ENCODE peak calls at places on chromosomes 16 and 17, in nine cellular contexts. U is ovary; X is HuH-7; D is stimulated activated CD8-positive, alpha-beta memory T cell treated with anti-CD3 and anti-CD28 coated beads, Interleukin-7, amount 100 ng/mL, for 24 hours; S is transverse colon; F is nephron progenitor cell; T is RPMI8226; V is AG04450; Y is NCI-H1436. Z is an unnamed sample.

GRCh38 chr17:36899250-36900129 is 37.8 kb upstream of the LHX1 start:
- DNase-seq in U (no peak), V (no peak), D (no peak), S (no peak), Y (no peak), T (no peak), F (no peak), X (no peak), Z (no peak)

GRCh38 chr16:68884867-68885266 is 41.5 kb downstream of the TANGO6 start:
- DNase-seq in S (no peak), Y (no peak), V (no peak), T (no peak), F (no peak), X (no peak), D (no peak), U (no peak), Z (no peak)

GRCh38 chr16:67848118-67848517 is 625 bp upstream of the CENPT start:
- DNase-seq in V (no peak), X (no peak), D (no peak), T (no peak), Y (no peak), U (no peak), S (no peak), F (no peak), Z (no peak)

GRCh38 chr17:43945074-43945824 is 3.0 kb upstream of the PPY start:
- DNase-seq in X (no peak), T (no peak), U (no peak), V (no peak), S (no peak), D (no peak), F (no peak), Y (no peak), Z (no peak)

GRCh38 chr16:21698169-21699032 is 34.6 kb downstream of the OTOA start:
- DNase-seq in U (no peak), F (no peak), X (no peak), V (no peak), Y (no peak), S (no peak), T (no peak), D (no peak), Z (no peak)

GRCh38 chr17:64118452-64118979 is 11.4 kb downstream of the ERN1 start:
- DNase-seq in X (no peak), T (peak; percentile 82), D (no peak), V (no peak), S (peak; percentile 32), F (no peak), Y (no peak), U (peak; percentile 51), Z (no peak)

GRCh38 chr17:17142556-17142955 is 63.6 kb downstream of the PLD6 start:
- DNase-seq in U (no peak), T (no peak), Y (no peak), V (no peak), S (no peak), D (no peak), X (no peak), F (no peak), Z (no peak)

GRCh38 chr17:66491665-66492064 is 189.3 kb downstream of the PRKCA start:
- DNase-seq in S (no peak), Y (no peak), V (no peak), X (no peak), U (no peak), F (no peak), D (no peak), T (no peak), Z (no peak)

GRCh38 chr17:35046740-35047283 is 16.7 kb downstream of the RFFL start:
- DNase-seq in F (no peak), X (no peak), T (peak; percentile 78), S (no peak), Y (no peak), V (no peak), D (no peak), U (no peak), Z (no peak)

GRCh38 chr17:6577686-6578263 is 21.4 kb upstream of the PITPNM3 start:
- DNase-seq in Y (no peak), U (no peak), F (no peak), S (peak; percentile 68), V (no peak), X (no peak), D (no peak), T (no peak), Z (no peak)

GRCh38 chr16:22206847-22207714 is 1.0 kb downstream of the EEF2K start:
- DNase-seq in F (peak; percentile 44), Y (no peak), X (no peak), S (peak; percentile 82), D (peak; percentile 57), U (peak; percentile 85), V (no peak), T (peak; percentile 84), Z (peak; percentile 33)

GRCh38 chr16:47196457-47196856 is 52.7 kb upstream of the NETO2 start:
- DNase-seq in T (no peak), V (no peak), X (no peak), S (no peak), U (no peak), D (no peak), Y (no peak), F (no peak), Z (peak; percentile 25)

GRCh38 chr16:57951204-57951960 is 19.5 kb downstream of the CNGB1 start:
- DNase-seq in D (no peak), V (no peak), F (no peak), X (no peak), U (no peak), T (no peak), Y (no peak), S (no peak), Z (no peak)

GRCh38 chr16:57795431-57795878 is 6.8 kb downstream of the KIFC3 start:
- DNase-seq in T (peak; percentile 90), S (peak; percentile 38), D (no peak), Y (peak; percentile 64), F (peak; percentile 41), X (peak; percentile 64), U (no peak), V (no peak), Z (peak; percentile 74)

GRCh38 chr17:8062435-8062806 is 23.6 kb downstream of the ALOX15B start:
- DNase-seq in U (no peak), F (no peak), Y (no peak), X (no peak), V (no peak), S (no peak), D (no peak), T (peak; percentile 33), Z (no peak)

GRCh38 chr17:15408803-15409202 is 58.6 kb downstream of the CDRT4 start:
- DNase-seq in T (no peak), Y (no peak), F (no peak), U (no peak), V (no peak), D (no peak), S (no peak), X (no peak), Z (no peak)

GRCh38 chr17:1270210-1271019 is at the start of gene BHLHA9:
- DNase-seq in F (no peak), U (no peak), D (no peak), T (no peak), S (peak; percentile 33), X (no peak), V (no peak), Y (no peak), Z (peak; percentile 38)

GRCh38 chr17:79728908-79729471 is 1.8 kb upstream of the ENPP7 start:
- DNase-seq in X (no peak), D (no peak), S (no peak), F (no peak), V (no peak), T (no peak), U (no peak), Y (no peak), Z (no peak)

GRCh38 chr17:77421635-77421982 is 280.8 kb downstream of the SEC14L1 start:
- DNase-seq in U (no peak), X (no peak), T (no peak), D (no peak), S (no peak), Y (no peak), F (no peak), V (no peak), Z (no peak)

GRCh38 chr17:79883202-79883601 is 44.0 kb upstream of the CBX4 start:
- DNase-seq in T (no peak), F (no peak), Y (peak; percentile 29), D (no peak), S (no peak), X (no peak), V (no peak), U (no peak), Z (peak; percentile 10)

GRCh38 chr16:68298907-68299515 is 11.7 kb downstream of the SLC7A6OS start:
- DNase-seq in Y (no peak), U (peak; percentile 49), V (no peak), S (no peak), T (no peak), D (no peak), X (no peak), F (no peak), Z (no peak)

GRCh38 chr16:86286991-86287640 is 223.2 kb upstream of the FOXF1 start:
- DNase-seq in X (no peak), F (peak; percentile 44), V (no peak), Y (no peak), T (no peak), U (no peak), S (no peak), D (no peak), Z (peak; percentile 67)

GRCh38 chr16:14447783-14448182 is 182.3 kb downstream of the PARN start:
- DNase-seq in V (no peak), S (no peak), X (no peak), T (no peak), F (no peak), D (no peak), Y (no peak), U (no peak), Z (no peak)

GRCh38 chr17:31140127-31140526 is 45.4 kb downstream of the NF1 start:
- DNase-seq in V (no peak), X (no peak), T (no peak), S (no peak), Y (no peak), D (no peak), F (no peak), U (no peak), Z (no peak)

GRCh38 chr17:19304209-19304608 is 58.3 kb downstream of the B9D1 start:
- DNase-seq in Y (no peak), F (no peak), X (peak; percentile 17), V (no peak), T (no peak), U (no peak), S (peak; percentile 74), D (no peak), Z (no peak)

GRCh38 chr17:80219013-80219776 is 938 bp downstream of the SGSH start:
- DNase-seq in U (peak; percentile 72), S (peak; percentile 87), F (no peak), X (peak; percentile 66), Y (peak; percentile 45), D (peak; percentile 87), T (peak; percentile 96), V (peak; percentile 13), Z (no peak)

GRCh38 chr17:76911299-76912007 is 43.2 kb downstream of the MGAT5B start:
- DNase-seq in Y (no peak), U (no peak), V (no peak), X (no peak), D (no peak), F (no peak), T (peak; percentile 51), S (no peak), Z (no peak)